ENCODE peak calls at places on chromosomes 7 and 10, in eight cellular contexts. K, S, C, E, U, H, W and I are unnamed samples.
A peak's percentile ranks its signal among the peaks of the same experiment; 100 is the strongest.

GRCh38 chr10:51397695-51398094 is 301.7 kb downstream of the CSTF2T start:
- DNase-seq in K (no peak), S (peak; percentile 57), C (no peak), E (no peak), U (peak; percentile 88), H (peak; percentile 58), W (peak; percentile 80), I (peak; percentile 92)

GRCh38 chr7:45511721-45512422 is 62.3 kb upstream of the ADCY1 start:
- DNase-seq in K (no peak), S (no peak), C (no peak), E (no peak), U (no peak), H (no peak), W (no peak), I (no peak)

GRCh38 chr7:5594616-5595544 is 171.2 kb upstream of the TNRC18 start:
- DNase-seq in K (peak; percentile 66), S (no peak), C (peak; percentile 84), E (no peak), U (peak; percentile 66), H (peak; percentile 45), W (no peak), I (no peak)

GRCh38 chr7:5183155-5183554 is 6.9 kb upstream of the WIPI2 start:
- DNase-seq in K (no peak), S (no peak), C (no peak), E (no peak), U (no peak), H (no peak), W (no peak), I (peak; percentile 78)

GRCh38 chr10:68666280-68666760 is 54.7 kb upstream of the CCAR1 start:
- DNase-seq in K (peak; percentile 73), S (peak; percentile 83), C (no peak), E (no peak), U (peak; percentile 93), H (peak; percentile 93), W (peak; percentile 95), I (no peak)

GRCh38 chr10:77087406-77087805 is 550.2 kb downstream of the KCNMA1 start:
- DNase-seq in K (no peak), S (no peak), C (no peak), E (no peak), U (peak; percentile 50), H (peak; percentile 22), W (no peak), I (no peak)

GRCh38 chr7:17009007-17009719 is 127.4 kb upstream of the AGR3 start:
- DNase-seq in K (peak; percentile 60), S (no peak), C (no peak), E (no peak), U (peak; percentile 50), H (peak; percentile 64), W (peak; percentile 73), I (no peak)

GRCh38 chr7:113125728-113126127 is 7.4 kb upstream of the SMIM30 start:
- DNase-seq in K (no peak), S (no peak), C (no peak), E (no peak), U (no peak), H (no peak), W (no peak), I (no peak)

GRCh38 chr7:94056796-94057207 is 52.6 kb upstream of the BET1 start:
- DNase-seq in K (peak; percentile 100), S (peak; percentile 96), C (peak; percentile 30), E (no peak), U (peak; percentile 90), H (peak; percentile 96), W (peak; percentile 92), I (no peak)

GRCh38 chr7:27775772-27776171 is 35.8 kb downstream of the TAX1BP1 start:
- DNase-seq in K (no peak), S (no peak), C (no peak), E (no peak), U (no peak), H (no peak), W (no peak), I (no peak)

GRCh38 chr7:17098515-17098914 is 199.9 kb upstream of the AHR start:
- DNase-seq in K (no peak), S (no peak), C (no peak), E (no peak), U (no peak), H (no peak), W (no peak), I (peak; percentile 24)

GRCh38 chr7:71157757-71158156 is 25.8 kb downstream of the GALNT17 start:
- DNase-seq in K (no peak), S (no peak), C (no peak), E (no peak), U (no peak), H (no peak), W (no peak), I (no peak)

GRCh38 chr7:4764402-4765007 is 10.9 kb upstream of the AP5Z1 start:
- DNase-seq in K (no peak), S (no peak), C (no peak), E (no peak), U (no peak), H (peak; percentile 12), W (no peak), I (no peak)

GRCh38 chr7:11437987-11438386 is 394.0 kb downstream of the THSD7A start:
- DNase-seq in K (no peak), S (peak; percentile 32), C (no peak), E (no peak), U (peak; percentile 34), H (peak; percentile 94), W (no peak), I (no peak)

GRCh38 chr7:49631071-49631826 is 142.2 kb upstream of the VWC2 start:
- DNase-seq in K (no peak), S (no peak), C (no peak), E (no peak), U (no peak), H (no peak), W (no peak), I (no peak)

GRCh38 chr10:15678851-15679250 is 40.9 kb downstream of the ITGA8 start:
- DNase-seq in K (no peak), S (no peak), C (no peak), E (no peak), U (no peak), H (no peak), W (no peak), I (no peak)

GRCh38 chr7:105691029-105691691 is 109.9 kb upstream of the EFCAB10 start:
- DNase-seq in K (peak; percentile 46), S (no peak), C (peak; percentile 83), E (peak; percentile 14), U (peak; percentile 56), H (peak; percentile 59), W (peak; percentile 44), I (peak; percentile 40)